ENCODE peak calls at places on chromosomes 13 and 19, in nine cellular contexts. I is HTR-8/SVneo, B is hepatic stellate cell, S is T-helper 1 cell, X is endothelial cell, N is neural progenitor cell, O is ELR, M is B cell, C is stomach. Y is an unnamed sample.

GRCh38 chr19:30932854-30933253 is 416.4 kb downstream of the TSHZ3 start:
- DNase-seq in I (no peak), B (no peak), S (no peak), X (no peak), N (no peak), O (no peak), M (no peak), C (no peak), Y (no peak)

GRCh38 chr13:26619321-26619720 is 61.8 kb downstream of the WASF3 start:
- DNase-seq in I (no peak), B (peak), S (no peak), X (no peak), N (no peak), O (peak), M (no peak), C (no peak), Y (no peak)

GRCh38 chr13:40974460-40975407 is 44.4 kb downstream of the ELF1 start:
- DNase-seq in I (peak), B (peak), S (no peak), X (peak), N (peak), O (peak), M (no peak), C (no peak), Y (peak)

GRCh38 chr19:15471639-15472101 is 7.3 kb upstream of the RASAL3 start:
- DNase-seq in I (no peak), B (no peak), S (no peak), X (no peak), N (no peak), O (no peak), M (no peak), C (no peak), Y (no peak)

GRCh38 chr19:5294403-5295160 is 46.0 kb downstream of the PTPRS start:
- DNase-seq in I (no peak), B (no peak), S (no peak), X (no peak), N (peak), O (no peak), M (no peak), C (no peak), Y (no peak)

GRCh38 chr13:24187185-24187584 is 26.7 kb downstream of the SPATA13 start:
- DNase-seq in I (no peak), B (no peak), S (no peak), X (no peak), N (no peak), O (peak), M (no peak), C (no peak), Y (no peak)

GRCh38 chr19:50817941-50818858 is 5.4 kb downstream of the KLK1 start:
- DNase-seq in I (no peak), B (peak), S (no peak), X (peak), N (peak), O (no peak), M (peak), C (peak), Y (no peak)

GRCh38 chr13:112968380-112968909 is 569 bp upstream of the MCF2L start:
- DNase-seq in I (no peak), B (no peak), S (peak), X (no peak), N (peak), O (no peak), M (peak), C (peak), Y (peak)

GRCh38 chr13:50208826-50209335 is 193.6 kb downstream of the KCNRG start:
- DNase-seq in I (peak), B (peak), S (no peak), X (peak), N (peak), O (peak), M (peak), C (peak), Y (no peak)

Y was measured in effector CD4-positive, alpha-beta T cell.